ENCODE peak calls at places on chromosome 2, in six cellular contexts. Y is stomach, C is A549, B is AG09309, W is Calu3, L is cardiac muscle cell. Z is an unnamed sample.

GRCh38 chr2:56613917-56614316 is 430.1 kb downstream of the CCDC85A start:
- DNase-seq in L (no peak), C (no peak), B (no peak), W (no peak), Y (no peak), Z (no peak)

GRCh38 chr2:64326578-64327050 is 127.3 kb upstream of the LGALSL start:
- DNase-seq in B (no peak), L (no peak), Y (no peak), C (no peak), W (no peak), Z (no peak)

GRCh38 chr2:143716527-143716926 is 587.3 kb downstream of the ARHGAP15 start:
- DNase-seq in W (no peak), Y (no peak), L (peak), C (no peak), B (no peak), Z (no peak)

GRCh38 chr2:87403893-87404175 is 344.1 kb upstream of the PLGLB2 start:
- DNase-seq in W (no peak), C (no peak), L (no peak), B (no peak), Y (no peak), Z (no peak)

GRCh38 chr2:25383806-25384205 is 42.1 kb upstream of the DNMT3A start:
- DNase-seq in Y (no peak), W (no peak), C (no peak), B (no peak), L (no peak), Z (no peak)

GRCh38 chr2:73257425-73258125 is 23.5 kb downstream of the CCT7 start:
- DNase-seq in W (no peak), Y (no peak), L (no peak), B (no peak), C (no peak), Z (no peak)

GRCh38 chr2:148096012-148096411 is 75.1 kb downstream of the MBD5 start:
- DNase-seq in Y (no peak), C (no peak), W (no peak), B (peak), L (peak), Z (no peak)

GRCh38 chr2:202965810-202966454 is 48.7 kb upstream of the NBEAL1 start:
- DNase-seq in B (peak), W (peak), C (peak), Y (no peak), L (peak), Z (no peak)

GRCh38 chr2:108565778-108566375 is 31.6 kb downstream of the LIMS1 start:
- DNase-seq in L (no peak), B (no peak), W (no peak), C (no peak), Y (no peak), Z (no peak)

GRCh38 chr2:144707927-144708326 is 188.0 kb upstream of the ZEB2 start:
- DNase-seq in Y (no peak), L (no peak), W (no peak), B (no peak), C (no peak), Z (no peak)

GRCh38 chr2:160836755-160837154 is 323.5 kb upstream of the TANK start:
- DNase-seq in C (peak), B (peak), W (peak), Y (no peak), L (peak), Z (no peak)

GRCh38 chr2:38215993-38216392 is 140.0 kb upstream of the CYP1B1 start:
- DNase-seq in Y (no peak), W (no peak), B (no peak), L (peak), C (peak), Z (no peak)

GRCh38 chr2:56456791-56457190 is 273.0 kb downstream of the CCDC85A start:
- DNase-seq in B (no peak), W (no peak), L (no peak), Y (no peak), C (no peak), Z (no peak)

GRCh38 chr2:98664323-98664722 is 55.9 kb downstream of the UNC50 start:
- DNase-seq in L (no peak), C (no peak), Y (no peak), B (peak), W (peak), Z (no peak)

GRCh38 chr2:37616674-37616999 is 54.8 kb downstream of the CDC42EP3 start:
- DNase-seq in B (peak), C (no peak), L (peak), W (no peak), Y (no peak), Z (no peak)

GRCh38 chr2:159071190-159071915 is 102.9 kb downstream of the TANC1 start:
- DNase-seq in Y (no peak), W (no peak), B (peak), C (no peak), L (peak), Z (no peak)

GRCh38 chr2:147170932-147171331 is 673.9 kb upstream of the ACVR2A start:
- DNase-seq in W (no peak), Y (no peak), B (no peak), L (no peak), C (no peak), Z (no peak)

GRCh38 chr2:76311713-76312112 is 601.0 kb upstream of the GCFC2 start:
- DNase-seq in Y (no peak), L (no peak), B (no peak), C (no peak), W (no peak), Z (no peak)

GRCh38 chr2:212249451-212249850 is 289.2 kb downstream of the ERBB4 start:
- DNase-seq in W (peak), C (peak), Y (no peak), L (peak), B (peak), Z (no peak)

GRCh38 chr2:80459028-80459427 is 154.5 kb upstream of the LRRTM1 start:
- DNase-seq in B (no peak), W (no peak), Y (no peak), L (no peak), C (no peak), Z (no peak)

GRCh38 chr2:102839668-102840388 is 78.0 kb downstream of the TMEM182 start:
- DNase-seq in Y (no peak), C (peak), B (no peak), L (peak), W (peak), Z (peak)

GRCh38 chr2:10579441-10580169 is 110.2 kb downstream of the NOL10 start:
- DNase-seq in W (no peak), Y (no peak), L (no peak), B (no peak), C (no peak), Z (no peak)

GRCh38 chr2:21052044-21052443 is 8.2 kb upstream of the APOB start:
- DNase-seq in W (no peak), L (no peak), C (no peak), B (no peak), Y (no peak), Z (no peak)

GRCh38 chr2:178477443-178478099 is 829 bp downstream of the FKBP7 start:
- DNase-seq in L (peak), Y (no peak), C (no peak), B (no peak), W (no peak), Z (no peak)

GRCh38 chr2:68190991-68191731 is 33.5 kb downstream of the PNO1 start:
- DNase-seq in L (peak), Y (no peak), C (peak), W (no peak), B (peak), Z (no peak)

GRCh38 chr2:33375054-33375453 is 101.4 kb upstream of the RASGRP3 start:
- DNase-seq in L (peak), B (no peak), Y (no peak), W (no peak), C (no peak), Z (no peak)

GRCh38 chr2:239828192-239828972 is 196.8 kb downstream of the NDUFA10 start:
- DNase-seq in B (no peak), L (no peak), W (no peak), Y (peak), C (no peak), Z (no peak)

GRCh38 chr2:224077773-224078507 is 38.9 kb upstream of the SERPINE2 start:
- DNase-seq in L (peak), Y (no peak), B (no peak), C (no peak), W (no peak), Z (no peak)

GRCh38 chr2:45103351-45104145 is 94.3 kb upstream of the SIX2 start:
- DNase-seq in L (no peak), W (no peak), C (no peak), B (no peak), Y (no peak), Z (no peak)

GRCh38 chr2:115160523-115161521 is 718.4 kb downstream of the DPP10 start:
- DNase-seq in B (no peak), L (no peak), C (no peak), Y (no peak), W (no peak), Z (peak)

GRCh38 chr2:67564076-67564475 is 166.9 kb downstream of the ETAA1 start:
- DNase-seq in B (peak), L (peak), W (no peak), Y (no peak), C (no peak), Z (no peak)

GRCh38 chr2:30336978-30337841 is 105.9 kb downstream of the LBH start:
- DNase-seq in Y (no peak), B (no peak), L (no peak), C (no peak), W (no peak), Z (no peak)

GRCh38 chr2:190792956-190793888 is 87.4 kb upstream of the GLS start:
- DNase-seq in W (no peak), Y (no peak), L (no peak), C (no peak), B (no peak), Z (no peak)

DNA sequence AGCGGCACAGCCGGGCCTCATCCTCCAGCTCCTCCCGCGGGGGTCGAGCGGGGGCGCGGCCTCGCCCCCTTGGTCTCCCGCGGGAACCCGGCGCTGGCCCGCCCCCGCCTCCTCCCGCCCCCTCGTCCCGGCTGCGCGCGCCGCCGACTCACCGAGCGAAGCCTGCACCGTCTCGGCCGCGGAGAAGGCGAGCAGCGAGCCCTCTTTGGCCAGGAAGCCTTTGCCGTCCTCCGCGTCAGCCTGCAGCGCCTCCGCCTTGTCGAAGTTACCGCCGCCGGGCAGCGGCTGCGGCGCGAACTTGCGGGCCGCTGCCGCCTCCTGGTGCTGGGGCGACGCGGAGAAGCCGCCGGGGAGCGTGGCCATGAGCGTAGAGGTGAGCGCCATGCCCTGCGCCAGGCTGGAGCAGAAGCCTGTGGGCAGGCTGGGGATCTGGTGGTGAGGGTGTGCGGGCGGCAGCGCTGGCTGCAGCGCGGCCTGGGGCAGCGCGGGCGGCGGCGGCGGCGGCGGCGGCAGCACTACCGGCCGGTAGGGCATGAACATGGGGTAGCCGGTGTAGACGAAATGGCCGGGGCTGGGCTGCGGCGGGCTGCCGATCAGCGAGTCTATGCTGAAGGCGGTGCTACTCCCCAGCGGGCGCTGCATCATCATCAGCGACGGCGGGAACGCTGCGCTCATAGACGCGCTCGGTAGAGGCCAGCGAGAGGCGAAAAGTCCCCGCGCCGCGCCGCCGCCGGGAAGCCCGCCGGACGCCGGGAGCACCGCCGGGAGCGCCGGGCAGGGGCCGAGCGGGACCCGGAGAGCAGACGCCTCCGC is 683 bp downstream of the GBX2 start:
- DNase-seq in L (peak), C (peak), W (peak), Y (no peak), B (no peak), Z (peak)
- TF ChIP-seq CTCF in L (peak), C (peak), W (peak), Y (no peak), B (peak), Z (peak)

GRCh38 chr2:222860740-222861410 is at the start of gene ACSL3:
- DNase-seq in L (peak), Y (peak), B (peak), C (peak), W (peak), Z (peak)
- TF ChIP-seq CTCF in L (no peak), Y (no peak), B (no peak), C (no peak), W (no peak), Z (peak)

DNA sequence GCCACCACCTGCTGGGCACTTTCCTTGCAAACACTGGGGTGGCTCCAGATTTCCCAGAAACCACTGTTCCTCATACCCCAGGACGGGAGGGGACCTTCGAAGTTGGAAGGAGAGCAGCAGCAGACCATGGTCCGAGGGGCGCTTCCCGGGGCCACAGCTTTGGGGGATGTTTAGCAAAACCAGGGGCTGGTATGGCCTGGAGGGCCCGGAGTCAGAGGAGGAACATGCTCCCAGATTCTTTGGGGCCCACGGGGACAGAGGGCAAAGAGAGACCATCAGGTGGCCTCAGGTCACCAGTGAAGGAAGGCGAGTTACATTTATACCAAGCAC is 25.3 kb downstream of the HS6ST1 start:
- DNase-seq in B (no peak), C (no peak), L (no peak), W (no peak), Y (no peak), Z (no peak)
- TF ChIP-seq CTCF in B (no peak), C (no peak), L (no peak), W (no peak), Y (no peak), Z (no peak)

GRCh38 chr2:215374002-215374401 is 61.9 kb downstream of the FN1 start:
- DNase-seq in Y (no peak), L (no peak), C (no peak), B (no peak), W (no peak), Z (no peak)
- TF ChIP-seq CTCF in Y (no peak), L (no peak), C (no peak), B (no peak), W (no peak), Z (no peak)

GRCh38 chr2:238016526-238016925 is 44.3 kb upstream of the SCLY start:
- DNase-seq in W (no peak), Y (no peak), C (no peak), B (no peak), L (no peak), Z (no peak)

GRCh38 chr2:238013806-238014205 is 47.0 kb downstream of the UBE2F start:
- DNase-seq in W (no peak), B (no peak), Y (no peak), C (no peak), L (no peak), Z (no peak)

GRCh38 chr2:238019962-238020361 is 40.8 kb upstream of the SCLY start:
- DNase-seq in L (no peak), W (no peak), Y (no peak), C (no peak), B (no peak), Z (no peak)

GRCh38 chr2:238020816-238021215 is 40.0 kb upstream of the SCLY start:
- DNase-seq in Y (no peak), W (no peak), B (no peak), L (no peak), C (no peak), Z (no peak)

GRCh38 chr2:238015705-238016104 is 45.1 kb upstream of the SCLY start:
- DNase-seq in W (no peak), B (no peak), L (no peak), Y (no peak), C (no peak), Z (no peak)
- TF ChIP-seq CTCF in W (no peak), B (peak), L (peak), Y (no peak), C (peak), Z (no peak)

GRCh38 chr2:3631851-3632659 is 25.9 kb upstream of the ALLC start:
- DNase-seq in L (no peak), C (no peak), W (no peak), B (no peak), Y (peak), Z (no peak)
- TF ChIP-seq CTCF in L (no peak), C (no peak), W (no peak), B (no peak), Y (no peak), Z (no peak)

GRCh38 chr2:434625-435024 is 146.7 kb upstream of the ALKAL2 start:
- DNase-seq in B (no peak), C (no peak), Y (no peak), W (no peak), L (no peak), Z (no peak)
- TF ChIP-seq CTCF in B (no peak), C (no peak), Y (no peak), W (no peak), L (no peak), Z (no peak)

DNA sequence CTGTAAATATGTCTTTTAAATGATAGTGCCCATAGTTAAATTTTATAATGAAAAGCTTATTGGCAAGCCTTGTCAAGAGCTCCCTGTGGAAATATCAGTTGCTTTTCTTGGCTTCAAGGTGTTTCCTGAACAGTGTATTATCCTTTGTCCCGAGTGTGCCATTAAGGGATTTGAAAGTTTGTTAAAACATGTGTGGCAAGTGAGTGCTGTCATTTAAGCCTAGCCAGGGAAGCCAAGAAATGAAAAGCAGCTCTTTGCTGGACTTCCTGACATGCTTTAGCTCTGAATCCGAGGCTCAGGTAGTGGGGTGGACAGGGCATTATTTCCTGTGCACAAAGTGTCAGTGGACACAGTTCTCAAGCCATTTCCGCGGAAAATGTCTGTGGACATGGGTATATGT is 111.5 kb downstream of the DIS3L2 start:
- DNase-seq in C (no peak), Y (no peak), W (no peak), L (no peak), B (no peak), Z (no peak)
- TF ChIP-seq CTCF in C (no peak), Y (no peak), W (no peak), L (no peak), B (no peak), Z (no peak)

DNA sequence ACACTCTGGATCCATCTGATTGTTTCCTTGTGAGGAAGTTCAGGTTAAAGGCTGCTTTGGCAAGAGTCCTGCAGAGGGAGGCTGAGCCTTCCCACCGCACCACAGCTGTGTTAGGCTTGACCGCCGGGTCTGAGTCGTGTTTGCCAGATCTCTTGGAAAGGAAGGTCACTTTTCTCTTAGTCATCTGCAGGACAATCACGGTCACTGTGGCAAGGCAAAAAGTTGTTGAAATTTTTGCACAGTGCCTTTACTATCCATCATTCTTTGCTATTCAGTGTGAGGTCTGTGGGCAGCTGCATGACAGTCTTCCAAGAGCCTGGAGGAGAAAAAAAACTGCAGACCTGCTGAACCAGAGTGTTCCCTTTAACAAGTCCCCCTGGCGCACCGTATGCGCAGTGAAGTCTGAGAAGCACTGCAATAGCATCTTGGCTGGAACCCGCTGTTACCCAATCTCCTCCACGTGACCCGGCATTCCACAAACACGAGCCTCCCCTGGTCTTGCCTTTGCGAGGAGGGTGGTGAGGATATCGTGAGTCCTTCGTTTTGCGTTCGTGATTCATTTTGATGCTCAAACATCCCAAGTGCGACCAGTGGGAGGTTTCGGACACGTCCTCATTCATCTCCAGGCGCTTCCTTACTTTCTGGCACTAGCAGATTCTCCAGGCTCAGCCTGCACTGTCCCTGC is 23.0 kb downstream of the BIN1 start:
- DNase-seq in B (peak), C (no peak), L (peak), W (no peak), Y (peak), Z (no peak)
- TF ChIP-seq CTCF in B (peak), C (no peak), L (peak), W (no peak), Y (no peak), Z (no peak)

Z was measured in glutamatergic neuron.